ENCODE peak calls at places on chromosomes 7 and 10, in ten cellular contexts. S, I, Y, N, J, G, M, P, C and X are unnamed samples.

GRCh38 chr7:127770870-127771269 is 118.9 kb downstream of the SND1 start:
- DNase-seq in S (no peak), I (peak), Y (peak), N (peak), J (no peak), G (peak), M (no peak), P (no peak), C (no peak), X (peak)

GRCh38 chr10:28375399-28376354 is 72.8 kb upstream of the MPP7 start:
- DNase-seq in S (peak), I (peak), Y (peak), N (peak), J (no peak), G (peak), M (no peak), P (no peak), C (no peak), X (peak)

GRCh38 chr7:111301891-111302290 is 211.0 kb downstream of the LRRN3 start:
- DNase-seq in S (no peak), I (no peak), Y (no peak), N (no peak), J (no peak), G (no peak), M (no peak), P (no peak), C (no peak), X (no peak)

GRCh38 chr7:130356121-130356759 is 11.6 kb downstream of the CPA5 start:
- DNase-seq in S (peak), I (peak), Y (peak), N (peak), J (peak), G (peak), M (no peak), P (no peak), C (no peak), X (peak)

GRCh38 chr7:125516194-125516593 is 586.6 kb upstream of the POT1 start:
- DNase-seq in S (no peak), I (no peak), Y (no peak), N (no peak), J (no peak), G (no peak), M (no peak), P (no peak), C (no peak), X (no peak)

GRCh38 chr10:124387078-124387874 is 31.4 kb downstream of the OAT start:
- DNase-seq in S (peak), I (no peak), Y (no peak), N (no peak), J (no peak), G (no peak), M (no peak), P (no peak), C (no peak), X (no peak)

GRCh38 chr7:44307301-44307900 is 18.0 kb downstream of the CAMK2B start:
- DNase-seq in S (peak), I (peak), Y (peak), N (peak), J (no peak), G (peak), M (no peak), P (peak), C (peak), X (peak)

GRCh38 chr10:51389415-51390342 is 309.7 kb downstream of the CSTF2T start:
- DNase-seq in S (peak), I (peak), Y (peak), N (peak), J (peak), G (peak), M (peak), P (peak), C (peak), X (peak)

GRCh38 chr7:88219781-88220747 is at the start of gene SRI:
- DNase-seq in S (peak), I (peak), Y (peak), N (peak), J (peak), G (peak), M (peak), P (peak), C (peak), X (peak)

GRCh38 chr7:47254081-47255006 is 327.6 kb downstream of the TNS3 start:
- DNase-seq in S (peak), I (peak), Y (peak), N (peak), J (peak), G (peak), M (peak), P (peak), C (peak), X (peak)

GRCh38 chr7:98870071-98870651 is 347 bp upstream of the TMEM130 start:
- DNase-seq in S (peak), I (peak), Y (peak), N (peak), J (no peak), G (peak), M (peak), P (no peak), C (peak), X (no peak)

GRCh38 chr10:43224321-43224720 is 42.5 kb downstream of the RASGEF1A start:
- DNase-seq in S (no peak), I (no peak), Y (no peak), N (no peak), J (no peak), G (no peak), M (no peak), P (no peak), C (no peak), X (no peak)

GRCh38 chr7:133746847-133747246 is 380.3 kb upstream of the LRGUK start:
- DNase-seq in S (no peak), I (no peak), Y (no peak), N (no peak), J (no peak), G (no peak), M (no peak), P (no peak), C (no peak), X (no peak)

GRCh38 chr10:15169555-15170407 is 1.3 kb upstream of the NMT2 start:
- DNase-seq in S (no peak), I (no peak), Y (no peak), N (peak), J (no peak), G (no peak), M (no peak), P (no peak), C (peak), X (no peak)

GRCh38 chr10:107098326-107098725 is 66.2 kb downstream of the SORCS1 start:
- DNase-seq in S (no peak), I (no peak), Y (no peak), N (no peak), J (no peak), G (no peak), M (no peak), P (no peak), C (no peak), X (no peak)

GRCh38 chr10:79155301-79156081 is 86.7 kb downstream of the ZMIZ1 start:
- DNase-seq in S (no peak), I (peak), Y (peak), N (peak), J (no peak), G (no peak), M (no peak), P (no peak), C (no peak), X (no peak)

GRCh38 chr7:27905951-27906350 is 166.0 kb downstream of the TAX1BP1 start:
- DNase-seq in S (no peak), I (no peak), Y (no peak), N (no peak), J (no peak), G (no peak), M (no peak), P (no peak), C (no peak), X (no peak)

GRCh38 chr10:30591249-30591670 is 38.3 kb downstream of the LYZL2 start:
- DNase-seq in S (peak), I (peak), Y (peak), N (peak), J (peak), G (peak), M (peak), P (peak), C (peak), X (peak)

GRCh38 chr10:3887404-3887803 is 102.4 kb upstream of the KLF6 start:
- DNase-seq in S (no peak), I (peak), Y (no peak), N (peak), J (no peak), G (no peak), M (no peak), P (no peak), C (no peak), X (peak)

GRCh38 chr7:148623586-148624282 is 33.2 kb downstream of the C7orf33 start:
- DNase-seq in S (no peak), I (peak), Y (peak), N (peak), J (no peak), G (peak), M (no peak), P (no peak), C (no peak), X (peak)

GRCh38 chr7:54678763-54679396 is 80.1 kb downstream of the SEC61G start:
- DNase-seq in S (peak), I (no peak), Y (no peak), N (no peak), J (no peak), G (no peak), M (no peak), P (no peak), C (no peak), X (no peak)
- TF ChIP-seq CTCF in S (no peak), I (peak), Y (no peak), N (no peak), J (no peak), G (no peak), M (no peak), P (no peak), C (no peak), X (no peak)

GRCh38 chr7:77760809-77761453 is 37.3 kb downstream of the TMEM60 start:
- DNase-seq in S (no peak), I (no peak), Y (no peak), N (no peak), J (no peak), G (no peak), M (no peak), P (no peak), C (no peak), X (no peak)

GRCh38 chr7:77757589-77757988 is 40.6 kb downstream of the TMEM60 start:
- DNase-seq in S (no peak), I (no peak), Y (no peak), N (no peak), J (no peak), G (no peak), M (no peak), P (no peak), C (peak), X (no peak)

DNA sequence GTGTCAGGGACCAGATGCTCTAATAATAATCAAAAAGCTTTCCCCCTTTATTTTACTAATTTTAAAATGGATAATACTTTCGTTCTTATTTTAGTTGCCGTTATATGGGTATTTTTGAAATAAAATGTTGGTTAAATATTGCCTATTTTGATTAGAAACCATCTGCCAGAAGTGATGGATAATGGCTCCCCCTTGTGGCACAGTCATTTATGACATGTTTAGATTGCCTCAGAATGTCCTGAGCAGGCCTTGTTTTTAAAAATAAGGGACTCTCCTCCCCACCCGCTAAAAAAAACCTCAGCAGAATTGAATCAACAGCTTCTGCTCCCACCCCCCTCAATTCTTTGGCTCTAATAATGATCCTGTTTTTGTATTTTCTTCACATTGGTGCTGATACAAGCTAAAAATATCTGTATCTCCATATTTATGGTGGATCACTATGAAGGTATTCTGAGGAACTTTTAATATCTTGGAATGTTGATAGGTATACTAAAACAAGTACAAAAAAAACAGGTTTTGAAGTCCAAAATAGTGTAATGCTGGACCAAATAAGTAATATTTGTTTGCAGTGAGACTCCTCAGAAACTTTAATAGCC is 38.8 kb downstream of the TMEM60 start:
- DNase-seq in S (peak), I (peak), Y (peak), N (peak), J (peak), G (peak), M (peak), P (peak), C (peak), X (peak)
- TF ChIP-seq CTCF in S (peak), I (peak), Y (peak), N (peak), J (peak), G (peak), M (peak), P (peak), C (peak), X (peak)

DNA sequence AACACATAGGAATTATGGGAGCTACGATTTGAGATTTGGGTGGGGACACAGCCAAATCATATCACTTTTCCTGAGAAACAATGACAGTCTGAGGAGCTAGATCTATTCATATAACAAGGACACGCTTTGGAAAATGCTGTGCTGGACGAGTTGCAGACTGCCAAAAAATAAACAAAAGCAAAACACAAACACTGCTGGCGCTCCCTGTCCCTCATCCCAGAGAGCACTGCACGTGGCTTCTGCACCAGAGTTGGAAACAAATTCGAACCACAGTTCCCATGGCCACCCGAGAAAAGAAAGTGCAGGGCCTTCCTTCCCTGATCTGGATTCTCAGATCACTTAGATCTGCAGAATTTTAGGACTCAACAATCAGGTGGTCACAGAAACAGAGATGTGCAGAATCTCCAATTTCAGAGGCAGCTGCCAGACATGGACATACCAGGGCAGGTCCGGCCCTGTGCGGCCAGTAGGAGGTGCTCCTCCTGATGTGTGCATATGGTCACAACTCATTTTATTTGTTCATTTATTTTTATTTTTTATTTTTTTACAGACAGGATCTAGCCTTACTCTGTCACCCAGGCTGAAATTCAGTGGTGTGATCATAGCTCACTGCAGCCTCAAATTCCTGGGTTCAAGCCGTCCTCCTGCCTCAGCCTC is 35.1 kb upstream of the ECHDC3 start:
- DNase-seq in S (no peak), I (no peak), Y (no peak), N (no peak), J (no peak), G (no peak), M (no peak), P (no peak), C (no peak), X (no peak)
- TF ChIP-seq CTCF in S (no peak), I (peak), Y (no peak), N (no peak), J (peak), G (no peak), M (no peak), P (no peak), C (peak), X (peak)

DNA sequence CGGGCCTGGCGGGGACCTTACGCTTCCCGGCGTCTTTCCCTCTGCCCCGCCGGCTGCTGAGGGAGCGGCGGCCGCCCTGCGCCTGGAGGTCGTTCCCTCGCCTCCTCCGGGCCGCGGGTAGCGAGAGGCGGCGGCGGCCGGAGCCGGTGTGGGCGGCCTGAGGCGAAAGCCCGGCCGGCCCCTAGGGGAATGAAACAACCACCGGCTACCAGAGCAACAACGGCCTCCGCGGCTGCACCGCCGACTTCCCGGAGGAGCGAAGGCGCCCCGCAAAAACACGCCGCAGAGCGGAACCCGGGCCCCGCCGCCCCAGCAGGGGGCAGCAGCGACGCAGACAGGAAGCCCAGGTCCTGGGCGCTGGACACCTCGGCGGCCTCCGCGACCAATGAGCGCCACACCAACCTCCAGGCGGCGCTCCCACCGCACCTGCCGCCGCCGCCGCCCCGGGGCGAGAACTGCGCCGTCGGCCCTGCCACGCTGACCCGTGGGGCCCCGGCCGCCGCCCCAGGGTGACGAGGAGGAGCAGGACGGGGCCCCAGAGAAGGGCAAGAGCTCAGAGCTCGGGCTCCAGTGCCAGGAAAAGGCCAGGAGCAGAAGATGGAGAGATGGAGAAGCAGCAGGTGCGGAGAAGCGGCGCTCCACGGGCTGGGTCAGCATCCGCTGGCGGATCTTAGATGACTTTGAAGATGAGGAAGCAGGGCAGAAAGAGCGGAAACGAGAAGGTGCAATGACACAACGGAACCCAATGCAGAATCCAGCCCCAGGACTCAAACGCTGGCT is 10.4 kb upstream of the ACSM6 start:
- DNase-seq in S (peak), I (peak), Y (peak), N (peak), J (peak), G (peak), M (peak), P (peak), C (peak), X (peak)
- TF ChIP-seq CTCF in S (peak), I (peak), Y (peak), N (peak), J (peak), G (peak), M (peak), P (peak), C (peak), X (peak)